ENCODE peak calls at places on chromosomes 7 and 10, in five cellular contexts. F is Peyer's patch, A is vagina, O is adrenal gland, E is astrocyte. G is an unnamed sample.
A peak's percentile ranks its signal among the peaks of the same experiment; 100 is the strongest.

GRCh38 chr10:119138341-119139306 is 26.9 kb downstream of the SFXN4 start:
- DNase-seq in F (no peak), O (no peak), A (no peak), E (peak; percentile 22), G (no peak)

GRCh38 chr10:60517805-60518204 is 128.1 kb upstream of the ANK3 start:
- DNase-seq in E (peak; percentile 30), O (no peak), A (no peak), F (no peak), G (peak; percentile 24)

GRCh38 chr7:106367018-106367420 is 82.2 kb upstream of the NAMPT start:
- DNase-seq in E (no peak), A (no peak), F (no peak), O (no peak), G (peak; percentile 46)

GRCh38 chr7:16916733-16917132 is 35.0 kb upstream of the AGR3 start:
- DNase-seq in A (no peak), E (no peak), F (no peak), O (no peak), G (no peak)

GRCh38 chr10:105239311-105240215 is 598.5 kb downstream of the SORCS3 start:
- DNase-seq in A (no peak), O (no peak), F (no peak), E (no peak), G (no peak)

GRCh38 chr10:123270806-123271205 is 116.6 kb downstream of the BUB3 start:
- DNase-seq in A (no peak), E (no peak), F (no peak), O (no peak), G (no peak)

GRCh38 chr7:108630002-108630401 is 60.3 kb downstream of the DNAJB9 start:
- DNase-seq in O (peak; percentile 21), A (no peak), E (peak; percentile 4), F (no peak), G (no peak)

GRCh38 chr10:71080381-71081228 is 131.8 kb upstream of the UNC5B start:
- DNase-seq in E (no peak), O (no peak), F (peak; percentile 22), A (peak; percentile 56), G (no peak)

GRCh38 chr7:142581341-142581740 is 167.9 kb upstream of the PRSS1 start:
- DNase-seq in A (no peak), F (no peak), O (no peak), E (no peak), G (peak; percentile 62)

GRCh38 chr10:90561666-90562065 is 296.2 kb downstream of the HTR7 start:
- DNase-seq in O (no peak), E (peak; percentile 57), A (no peak), F (no peak), G (no peak)

GRCh38 chr10:101986277-101986971 is 69.5 kb downstream of the ARMH3 start:
- DNase-seq in E (no peak), A (no peak), F (no peak), O (peak; percentile 55), G (no peak)

GRCh38 chr7:67371429-67372305 is 375.0 kb downstream of the TYW1 start:
- DNase-seq in F (peak; percentile 54), E (peak; percentile 20), O (peak; percentile 75), A (no peak), G (peak; percentile 74)

GRCh38 chr7:117124585-117125220 is 171.4 kb downstream of the ST7 start:
- DNase-seq in E (peak; percentile 95), A (no peak), O (peak; percentile 97), F (peak; percentile 70), G (peak; percentile 94)

GRCh38 chr7:21690717-21691116 is 147.9 kb downstream of the DNAH11 start:
- DNase-seq in F (no peak), E (no peak), O (no peak), A (no peak), G (peak; percentile 10)

GRCh38 chr7:156560075-156560474 is 80.5 kb upstream of the RNF32 start:
- DNase-seq in E (no peak), O (no peak), A (no peak), F (no peak), G (no peak)

GRCh38 chr7:100706672-100707311 is 871 bp downstream of the POP7 start:
- DNase-seq in E (no peak), O (no peak), A (no peak), F (no peak), G (no peak)

GRCh38 chr10:72375173-72375572 is 20.5 kb upstream of the DNAJB12 start:
- DNase-seq in F (no peak), O (no peak), A (no peak), E (peak; percentile 20), G (no peak)

GRCh38 chr10:77636967-77637473 is 588 bp downstream of the KCNMA1 start:
- DNase-seq in O (no peak), E (no peak), A (no peak), F (no peak), G (no peak)

GRCh38 chr7:117323877-117324699 is 1.2 kb upstream of the WNT2 start:
- DNase-seq in F (peak; percentile 55), O (peak; percentile 23), E (peak; percentile 73), A (no peak), G (no peak)

GRCh38 chr7:139091677-139091996 is 17.9 kb downstream of the ZC3HAV1 start:
- DNase-seq in F (no peak), O (no peak), A (no peak), E (no peak), G (no peak)
- TF ChIP-seq CTCF in F (no peak), O (no peak), A (no peak), E (no peak), G (no peak)

DNA sequence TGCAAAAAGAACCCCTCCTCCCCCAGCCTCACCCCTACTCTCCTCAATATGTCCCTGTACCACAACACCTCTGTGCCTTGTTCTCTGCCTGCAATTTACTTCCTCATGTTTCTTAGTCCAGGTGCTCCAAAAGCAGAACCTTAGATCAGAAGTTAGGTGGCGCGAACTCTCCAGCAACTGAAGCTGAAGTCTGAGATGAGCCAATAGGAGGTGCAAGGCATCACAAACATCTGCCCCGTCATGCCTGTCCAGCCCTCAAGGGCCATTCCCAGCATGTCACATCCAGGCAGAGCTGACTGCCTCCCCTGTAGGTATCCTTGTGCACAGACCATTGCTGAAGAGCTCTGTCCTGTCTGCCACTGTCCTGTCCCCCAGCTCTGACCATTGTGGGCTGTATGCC is 508.8 kb downstream of the GRID1 start:
- DNase-seq in E (no peak), A (peak; percentile 77), F (no peak), O (no peak), G (no peak)
- TF ChIP-seq CTCF in E (no peak), A (no peak), F (no peak), O (no peak), G (no peak)

GRCh38 chr7:45584261-45585210 is 10.4 kb downstream of the ADCY1 start:
- DNase-seq in A (no peak), O (no peak), F (no peak), E (no peak), G (no peak)
- TF ChIP-seq CTCF in A (no peak), O (no peak), F (no peak), E (no peak), G (no peak)

DNA sequence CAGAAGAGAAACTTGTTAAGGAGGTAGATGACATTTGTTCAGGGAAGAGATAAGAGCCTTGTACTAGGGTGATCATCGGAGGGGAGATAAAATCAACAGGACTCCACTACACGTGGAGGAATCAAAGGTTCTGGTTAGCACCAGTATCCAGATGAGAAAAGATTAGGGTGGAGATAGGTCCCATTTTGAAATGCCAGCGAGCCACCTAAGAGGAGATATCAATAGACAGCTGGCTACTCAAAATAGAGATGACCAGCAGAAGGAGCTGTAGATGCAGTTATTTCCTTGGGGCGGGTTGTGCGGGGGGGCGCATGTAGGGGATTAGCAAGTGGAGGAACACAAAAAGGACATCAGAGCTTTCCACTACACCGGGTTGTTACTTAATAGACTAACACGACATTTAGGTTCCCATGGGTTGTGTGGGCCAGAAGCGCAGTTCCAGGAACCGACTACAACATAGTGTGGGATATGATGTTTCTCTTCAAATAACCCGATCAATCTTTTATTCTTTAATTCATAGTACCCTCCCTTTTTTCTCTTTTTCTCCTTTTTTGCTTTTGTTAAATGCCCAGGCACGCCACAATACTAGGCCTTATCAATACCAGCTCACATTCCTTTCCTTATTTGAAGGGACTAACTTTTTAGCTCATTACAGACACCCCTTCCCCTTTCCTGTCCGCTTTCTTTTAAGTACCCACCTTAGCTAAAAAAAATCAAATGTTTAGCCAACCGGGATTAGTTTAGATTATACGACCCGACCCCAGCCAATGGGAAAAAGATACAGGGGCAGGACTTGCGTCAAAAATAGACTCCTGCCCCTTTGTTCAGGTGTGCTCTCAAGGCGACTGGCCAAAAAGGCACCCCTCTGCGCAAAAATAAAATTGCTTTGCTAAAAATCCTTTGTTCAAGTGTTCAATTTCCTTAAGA is 2.0 kb upstream of the KIF11 start:
- DNase-seq in F (peak; percentile 53), A (no peak), E (no peak), O (peak; percentile 45), G (peak; percentile 49)
- TF ChIP-seq CTCF in F (no peak), A (no peak), E (no peak), O (no peak), G (peak; percentile 17)

DNA sequence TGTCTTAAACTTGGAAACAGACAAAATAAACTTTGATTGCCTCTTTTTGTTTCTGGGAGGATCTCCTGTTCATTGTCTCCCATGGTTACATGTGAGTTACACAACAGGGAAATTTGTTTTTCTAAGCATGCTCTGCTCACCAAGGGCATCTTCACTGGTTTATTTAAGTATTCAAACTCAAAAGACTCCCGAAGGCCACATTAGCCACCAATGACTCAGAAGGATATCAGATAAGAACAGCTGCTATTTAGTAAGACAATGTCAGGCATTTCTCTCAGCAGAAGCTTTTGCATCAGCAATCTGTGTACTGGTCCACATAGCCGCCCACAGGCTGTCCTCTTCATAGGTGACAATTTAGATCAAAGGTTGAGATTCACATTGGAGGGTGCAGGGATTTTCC is 19.3 kb downstream of the OR6B1 start:
- DNase-seq in F (no peak), E (peak; percentile 84), A (no peak), O (peak; percentile 80), G (peak; percentile 54)
- TF ChIP-seq CTCF in F (no peak), E (no peak), A (no peak), O (no peak), G (no peak)

GRCh38 chr10:68792115-68792514 is 35.2 kb upstream of the STOX1 start:
- DNase-seq in A (no peak), O (no peak), F (no peak), E (no peak), G (no peak)
- TF ChIP-seq CTCF in A (no peak), O (no peak), F (no peak), E (peak; percentile 10), G (no peak)

G was measured in MCF 10A.